ENCODE peak calls at places on chromosomes 7 and 10, in ten cellular contexts. V is ovary, J is BJ, W is cardiac muscle cell, D is psoas muscle, X is mucosa of descending colon, T is astrocyte of the spinal cord, R is endodermal cell, E is NB4, S is PC-9. U is an unnamed sample.
A peak's percentile ranks its signal among the peaks of the same experiment; 100 is the strongest.

GRCh38 chr7:150308575-150308974 is 14.6 kb upstream of the LRRC61 start:
- DNase-seq in E (no peak), V (no peak), T (no peak), D (no peak), R (no peak), S (no peak), J (no peak), W (no peak), X (no peak), U (no peak)

GRCh38 chr7:135411098-135411497 is 98.8 kb downstream of the CNOT4 start:
- DNase-seq in W (no peak), V (no peak), S (no peak), D (no peak), R (no peak), E (no peak), J (no peak), T (no peak), X (no peak), U (no peak)

GRCh38 chr7:151984612-151985011 is 28.4 kb downstream of the GALNTL5 start:
- DNase-seq in X (no peak), W (no peak), J (no peak), R (peak; percentile 62), S (no peak), T (no peak), D (no peak), E (no peak), V (no peak), U (no peak)

GRCh38 chr10:61076572-61077114 is 132.7 kb upstream of the RHOBTB1 start:
- DNase-seq in R (no peak), X (no peak), V (no peak), D (no peak), S (no peak), E (no peak), T (no peak), J (no peak), W (no peak), U (no peak)

GRCh38 chr7:111982133-111982532 is 224.1 kb downstream of the DOCK4 start:
- DNase-seq in J (no peak), W (no peak), X (no peak), R (no peak), S (peak; percentile 8), V (no peak), D (no peak), E (no peak), T (no peak), U (no peak)

GRCh38 chr10:125231116-125231812 is 70.9 kb upstream of the CTBP2 start:
- DNase-seq in T (peak; percentile 93), W (no peak), V (no peak), S (peak; percentile 84), X (no peak), D (peak; percentile 37), E (no peak), J (peak; percentile 82), R (peak; percentile 69), U (peak; percentile 91)

GRCh38 chr7:115135769-115136410 is 214.0 kb downstream of the MDFIC start:
- DNase-seq in T (peak; percentile 55), R (no peak), E (no peak), V (no peak), S (no peak), D (no peak), W (no peak), X (no peak), J (no peak), U (no peak)

GRCh38 chr7:77580762-77581350 is 43.8 kb downstream of the PTPN12 start:
- DNase-seq in J (peak; percentile 30), W (no peak), S (no peak), E (no peak), T (no peak), D (no peak), V (no peak), R (no peak), X (no peak), U (no peak)

GRCh38 chr10:29316308-29317026 is 27.6 kb downstream of the LYZL1 start:
- DNase-seq in E (no peak), J (no peak), R (no peak), T (no peak), W (no peak), D (no peak), S (no peak), V (no peak), X (no peak), U (no peak)

GRCh38 chr7:123712619-123713018 is 36.2 kb downstream of the WASL start:
- DNase-seq in X (no peak), J (peak; percentile 28), S (no peak), E (peak; percentile 60), R (no peak), T (peak; percentile 75), D (no peak), W (no peak), V (no peak), U (no peak)

GRCh38 chr7:5231811-5232484 is 41.9 kb downstream of the WIPI2 start:
- DNase-seq in S (no peak), J (no peak), V (no peak), E (no peak), X (no peak), W (peak; percentile 54), D (no peak), R (no peak), T (no peak), U (no peak)

GRCh38 chr10:58721781-58722180 is 209.1 kb downstream of the BICC1 start:
- DNase-seq in X (no peak), R (no peak), W (no peak), T (no peak), S (no peak), E (no peak), J (no peak), D (no peak), V (no peak), U (no peak)

GRCh38 chr7:43764807-43765491 is 6.5 kb downstream of the BLVRA start:
- DNase-seq in S (peak; percentile 57), V (no peak), X (no peak), W (no peak), E (peak; percentile 34), J (peak; percentile 20), R (no peak), D (no peak), T (no peak), U (no peak)

GRCh38 chr10:43348511-43349312 is 22.7 kb upstream of the FXYD4 start:
- DNase-seq in R (peak; percentile 96), E (peak; percentile 88), W (peak; percentile 86), X (peak; percentile 94), T (peak; percentile 62), S (peak; percentile 85), J (no peak), V (peak; percentile 83), D (peak; percentile 74), U (no peak)

GRCh38 chr10:121085386-121085785 is 234.2 kb downstream of the WDR11 start:
- DNase-seq in V (no peak), T (no peak), X (no peak), R (peak; percentile 14), S (no peak), W (no peak), J (no peak), D (no peak), E (no peak), U (no peak)

GRCh38 chr7:66629659-66630058 is 978 bp downstream of the KCTD7 start:
- DNase-seq in E (no peak), T (no peak), V (no peak), X (no peak), R (no peak), D (no peak), S (no peak), J (no peak), W (no peak), U (no peak)

GRCh38 chr10:25056726-25057125 is 40.3 kb downstream of the THNSL1 start:
- DNase-seq in D (no peak), T (no peak), E (no peak), W (no peak), R (no peak), X (no peak), S (no peak), J (no peak), V (no peak), U (no peak)

GRCh38 chr10:13351340-13351915 is 3.3 kb upstream of the SEPHS1 start:
- DNase-seq in E (no peak), R (peak; percentile 93), J (no peak), D (no peak), V (no peak), X (no peak), W (no peak), T (no peak), S (no peak), U (no peak)

GRCh38 chr10:131799429-131799828 is 101.4 kb upstream of the PPP2R2D start:
- DNase-seq in T (no peak), V (no peak), S (no peak), D (no peak), E (no peak), J (no peak), X (no peak), R (no peak), W (no peak), U (no peak)
- H3K4me3 ChIP-seq in T (no peak overlapping the region), V (no peak overlapping the region), S (no peak overlapping the region), D (no peak overlapping the region), E (no peak overlapping the region), J (no peak overlapping the region), X (no peak overlapping the region), R (peak overlapping the region; percentile 55), W (no peak overlapping the region), U (no peak overlapping the region)

DNA sequence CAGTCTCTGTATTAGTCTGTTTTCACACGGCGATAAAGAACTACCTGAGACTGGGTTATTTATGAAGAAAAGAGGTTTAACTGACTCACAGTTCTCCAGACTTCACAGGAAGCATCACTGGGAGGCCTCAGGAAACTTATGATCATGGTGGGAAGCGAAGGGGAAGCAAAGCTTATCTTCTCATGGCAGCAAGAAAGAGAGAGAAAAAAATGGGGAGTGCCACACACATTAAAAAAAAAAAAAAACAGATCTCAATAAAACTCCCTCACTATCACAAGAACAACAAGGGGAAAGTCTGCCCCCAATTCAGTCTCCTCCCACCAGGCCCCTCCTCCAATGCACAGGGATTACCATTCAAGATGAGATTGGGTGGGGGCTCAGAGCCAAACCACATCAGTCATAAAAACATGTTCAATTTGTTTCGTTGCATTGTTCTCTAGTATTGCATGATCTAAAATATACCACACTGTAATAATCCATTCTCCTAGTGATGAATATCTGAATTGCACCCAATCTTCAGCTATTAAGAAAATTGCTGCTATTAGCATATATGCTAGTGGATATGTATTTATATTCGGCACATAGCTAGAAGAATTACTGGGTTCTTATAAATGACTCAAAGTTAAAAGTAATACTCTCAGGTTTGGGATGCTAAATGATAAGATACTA is 328.9 kb upstream of the KCND2 start:
- DNase-seq in E (no peak), V (no peak), D (no peak), J (no peak), W (no peak), T (no peak), S (no peak), R (no peak), X (no peak), U (no peak)
- TF ChIP-seq CTCF in E (no peak), V (no peak), D (no peak), J (no peak), W (no peak), T (no peak), S (no peak), R (no peak), X (no peak), U (no peak)

GRCh38 chr7:519974-520458 is 370 bp upstream of the PDGFA start:
- DNase-seq in T (peak; percentile 60), V (peak; percentile 67), E (peak; percentile 53), J (no peak), S (peak; percentile 73), X (peak; percentile 44), R (peak; percentile 90), W (peak; percentile 75), D (peak; percentile 71), U (no peak)
- H3K4me3 ChIP-seq in T (peak overlapping the region; percentile 26), V (peak overlapping the region; percentile 46), E (no peak overlapping the region), J (peak overlapping the region; percentile 76), S (peak overlapping the region; percentile 53), X (peak overlapping the region; percentile 54), R (no peak overlapping the region), W (peak overlapping the region; percentile 31), D (peak overlapping the region; percentile 67), U (peak overlapping the region; percentile 57)

GRCh38 chr7:99122762-99123161 is 21.1 kb downstream of the SMURF1 start:
- DNase-seq in V (no peak), X (no peak), J (no peak), T (no peak), E (no peak), R (no peak), W (no peak), D (no peak), S (no peak), U (no peak)
- TF ChIP-seq CTCF in V (no peak), X (no peak), J (no peak), T (no peak), E (no peak), R (no peak), W (no peak), D (no peak), S (no peak), U (no peak)

U was measured in epithelial cell of proximal tubule.